ENCODE peak calls at places on chromosomes 3 and 15, in nine cellular contexts. K is Peyer's patch, U is NB4, L is GM12865, O is HFF-Myc, E is uterus, Q is OCI-LY7, B is dorsolateral prefrontal cortex, T is DND-41. N is an unnamed sample.

GRCh38 chr3:63779227-63779626 is 39.9 kb upstream of the C3orf49 start:
- DNase-seq in K (no peak), U (no peak), L (no peak), O (no peak), E (no peak), Q (no peak), B (no peak), T (no peak), N (no peak)

GRCh38 chr15:34993877-34994276 is 5.8 kb upstream of the ZNF770 start:
- DNase-seq in K (no peak), U (no peak), L (peak; percentile 96), O (no peak), E (no peak), Q (no peak), B (no peak), T (no peak), N (peak; percentile 95)

GRCh38 chr3:33840179-33840578 is 41.7 kb downstream of the PDCD6IP start:
- DNase-seq in K (peak; percentile 74), U (no peak), L (no peak), O (no peak), E (no peak), Q (no peak), B (no peak), T (no peak), N (no peak)

GRCh38 chr3:177830411-177830849 is 633.1 kb upstream of the TBL1XR1 start:
- DNase-seq in K (peak; percentile 54), U (no peak), L (no peak), O (peak; percentile 56), E (peak; percentile 86), Q (no peak), B (no peak), T (no peak), N (no peak)

GRCh38 chr3:10329495-10330015 is 8.6 kb upstream of the SEC13 start:
- DNase-seq in K (no peak), U (no peak), L (no peak), O (no peak), E (no peak), Q (no peak), B (no peak), T (no peak), N (no peak)

GRCh38 chr15:52427804-52428203 is 100.9 kb downstream of the MYO5A start:
- DNase-seq in K (no peak), U (peak; percentile 31), L (peak; percentile 11), O (peak; percentile 9), E (no peak), Q (no peak), B (no peak), T (no peak), N (no peak)

GRCh38 chr3:53715815-53716483 is 130.3 kb downstream of the CHDH start:
- DNase-seq in K (no peak), U (no peak), L (no peak), O (no peak), E (no peak), Q (no peak), B (no peak), T (no peak), N (no peak)

GRCh38 chr3:178538065-178538464 is 1.8 kb downstream of the KCNMB2 start:
- DNase-seq in K (no peak), U (no peak), L (peak; percentile 24), O (no peak), E (no peak), Q (no peak), B (no peak), T (no peak), N (no peak)

GRCh38 chr3:151226088-151226563 is 23.1 kb upstream of the GPR171 start:
- DNase-seq in K (no peak), U (no peak), L (no peak), O (peak; percentile 29), E (no peak), Q (no peak), B (no peak), T (no peak), N (no peak)

GRCh38 chr15:87477759-87478687 is 778.5 kb downstream of the NTRK3 start:
- DNase-seq in K (peak; percentile 46), U (peak; percentile 18), L (no peak), O (peak; percentile 72), E (peak; percentile 64), Q (no peak), B (peak; percentile 64), T (no peak), N (no peak)

GRCh38 chr3:28841436-28841835 is 439.4 kb upstream of the RBMS3 start:
- DNase-seq in K (no peak), U (no peak), L (peak; percentile 32), O (no peak), E (no peak), Q (no peak), B (no peak), T (no peak), N (no peak)

GRCh38 chr15:57437564-57437963 is 61.3 kb downstream of the CGNL1 start:
- DNase-seq in K (no peak), U (no peak), L (no peak), O (no peak), E (no peak), Q (no peak), B (no peak), T (no peak), N (no peak)

GRCh38 chr15:67405208-67406191 is 115.4 kb upstream of the C15orf61 start:
- DNase-seq in K (no peak), U (no peak), L (no peak), O (peak; percentile 30), E (no peak), Q (no peak), B (no peak), T (no peak), N (no peak)

GRCh38 chr15:43134157-43134637 is 811 bp downstream of the TMEM62 start:
- DNase-seq in K (no peak), U (no peak), L (peak; percentile 23), O (no peak), E (no peak), Q (peak; percentile 26), B (no peak), T (no peak), N (no peak)

GRCh38 chr3:43296565-43296964 is 10.2 kb downstream of the SNRK start:
- DNase-seq in K (peak; percentile 81), U (peak; percentile 90), L (peak; percentile 66), O (no peak), E (no peak), Q (peak; percentile 58), B (no peak), T (peak; percentile 62), N (peak; percentile 39)
- H3K4me3 ChIP-seq in K (no peak overlapping the region), U (peak overlapping the region; percentile 53), L (no peak overlapping the region), O (no peak overlapping the region), E (no peak overlapping the region), Q (no peak overlapping the region), B (no peak overlapping the region), T (no peak overlapping the region), N (no peak overlapping the region)

GRCh38 chr3:46717447-46718231 is at the start of gene PRSS50:
- DNase-seq in K (peak; percentile 36), U (peak; percentile 22), L (peak; percentile 23), O (no peak), E (no peak), Q (no peak), B (no peak), T (peak; percentile 12), N (no peak)
- TF ChIP-seq CTCF in K (no peak), U (peak; percentile 17), L (peak; percentile 49), O (peak; percentile 39), E (no peak), Q (peak; percentile 66), B (no peak), T (peak; percentile 41), N (peak; percentile 40)

GRCh38 chr3:42159706-42160472 is 68.7 kb downstream of the TRAK1 start:
- DNase-seq in K (peak; percentile 88), U (no peak), L (peak; percentile 79), O (no peak), E (no peak), Q (peak; percentile 88), B (no peak), T (peak; percentile 77), N (no peak)
- H3K4me3 ChIP-seq in K (peak overlapping the region; percentile 9), U (no peak overlapping the region), L (peak overlapping the region; percentile 0), O (no peak overlapping the region), E (no peak overlapping the region), Q (peak overlapping the region; percentile 67), B (no peak overlapping the region), T (peak overlapping the region; percentile 30), N (no peak overlapping the region)

GRCh38 chr15:93223803-93224202 is 134.8 kb upstream of the RGMA start:
- DNase-seq in K (no peak), U (no peak), L (peak; percentile 53), O (no peak), E (no peak), Q (no peak), B (no peak), T (no peak), N (no peak)

GRCh38 chr15:93219859-93220258 is 130.8 kb upstream of the RGMA start:
- DNase-seq in K (no peak), U (no peak), L (no peak), O (no peak), E (no peak), Q (no peak), B (no peak), T (no peak), N (no peak)

GRCh38 chr15:93217343-93217742 is 128.3 kb upstream of the RGMA start:
- DNase-seq in K (no peak), U (no peak), L (no peak), O (no peak), E (no peak), Q (no peak), B (no peak), T (no peak), N (no peak)

GRCh38 chr15:93221754-93222153 is 132.7 kb upstream of the RGMA start:
- DNase-seq in K (no peak), U (no peak), L (no peak), O (no peak), E (no peak), Q (no peak), B (no peak), T (no peak), N (no peak)
- TF ChIP-seq CTCF in K (no peak), U (no peak), L (no peak), O (no peak), E (no peak), Q (no peak), B (no peak), T (peak; percentile 19), N (no peak)

N was measured in GM12864.